ENCODE peak calls at places on chromosomes 1 and 21, in eight cellular contexts. N is breast epithelium, C is stomach, U is cardiac muscle cell, R is thoracic aorta, W is mammary epithelial cell, T is IMR-90, Z is suprapubic skin. O is an unnamed sample. For H3K36me3, the result is how much of the 10 kb centered on the place peaks cover.

GRCh38 chr1:231800071-231800470 is 173.5 kb downstream of the DISC1 start:
- DNase-seq in N (no peak), Z (no peak), W (peak), T (no peak), C (no peak), R (no peak), U (peak), O (no peak)

GRCh38 chr1:147545133-147545532 is 3.8 kb downstream of the BCL9 start:
- DNase-seq in W (peak), Z (no peak), U (peak), R (no peak), C (peak), T (peak), N (no peak), O (no peak)

GRCh38 chr21:38645282-38645681 is 147.0 kb upstream of the ERG start:
- DNase-seq in W (peak), C (no peak), T (peak), U (peak), R (no peak), N (no peak), Z (no peak), O (no peak)

GRCh38 chr1:63920154-63921117 is 146.6 kb downstream of the ROR1 start:
- DNase-seq in W (peak), C (no peak), N (no peak), U (peak), R (no peak), T (peak), Z (no peak), O (no peak)

GRCh38 chr1:186629341-186629740 is 50.9 kb downstream of the PTGS2 start:
- DNase-seq in T (no peak), W (no peak), U (no peak), C (no peak), Z (no peak), R (no peak), N (no peak), O (no peak)

GRCh38 chr1:94801919-94802546 is 18.1 kb upstream of the SLC44A3 start:
- DNase-seq in Z (peak), N (no peak), C (no peak), W (peak), T (peak), R (no peak), U (peak), O (peak)

GRCh38 chr1:112247971-112248370 is 148.0 kb upstream of the CTTNBP2NL start:
- DNase-seq in R (no peak), C (no peak), N (no peak), W (no peak), T (no peak), U (no peak), Z (no peak), O (no peak)

GRCh38 chr1:172208635-172209034 is 211.8 kb upstream of the C1orf105 start:
- DNase-seq in C (no peak), T (no peak), Z (no peak), W (no peak), R (no peak), N (no peak), U (no peak), O (no peak)

GRCh38 chr1:205936316-205936715 is 6.9 kb downstream of the SLC26A9 start:
- DNase-seq in R (no peak), C (no peak), N (no peak), T (no peak), W (no peak), Z (no peak), U (peak), O (no peak)

GRCh38 chr1:217109928-217110327 is 386.7 kb upstream of the ESRRG start:
- DNase-seq in T (no peak), R (no peak), N (no peak), W (no peak), U (no peak), Z (no peak), C (no peak), O (no peak)

GRCh38 chr1:47031059-47031458 is 7.6 kb downstream of the CYP4X1 start:
- DNase-seq in U (peak), T (no peak), W (peak), R (no peak), Z (no peak), C (peak), N (no peak), O (no peak)

GRCh38 chr1:186212574-186213224 is 162.4 kb downstream of the TPR start:
- DNase-seq in W (peak), U (peak), T (peak), R (no peak), C (no peak), N (no peak), Z (no peak), O (peak)

GRCh38 chr1:204384636-204385354 is 25.1 kb upstream of the PLEKHA6 start:
- DNase-seq in W (peak), R (no peak), U (peak), Z (no peak), N (no peak), T (peak), C (peak), O (peak)

GRCh38 chr21:45302082-45303061 is 14.7 kb upstream of the POFUT2 start:
- DNase-seq in Z (peak), N (no peak), T (no peak), C (peak), R (no peak), W (no peak), U (peak), O (peak)

GRCh38 chr1:157073944-157074685 is 25.5 kb downstream of the ETV3L start:
- DNase-seq in R (no peak), T (peak), W (peak), C (peak), N (peak), U (peak), Z (no peak), O (peak)

GRCh38 chr1:111948209-111949131 is 41.0 kb downstream of the KCND3 start:
- DNase-seq in T (no peak), C (no peak), U (peak), R (no peak), Z (no peak), W (peak), N (no peak), O (peak)

GRCh38 chr21:29671728-29672127 is 268.1 kb downstream of the GRIK1 start:
- DNase-seq in U (no peak), Z (no peak), N (no peak), T (no peak), W (no peak), C (no peak), R (no peak), O (no peak)

GRCh38 chr1:59046730-59047157 is 250.2 kb upstream of the FGGY start:
- DNase-seq in C (peak), W (no peak), U (no peak), Z (no peak), T (peak), R (no peak), N (no peak), O (no peak)
- H3K4me3 ChIP-seq in C (no peak), W (no peak), U (no peak), Z (no peak), T (no peak), R (no peak), N (no peak), O (no peak)

DNA sequence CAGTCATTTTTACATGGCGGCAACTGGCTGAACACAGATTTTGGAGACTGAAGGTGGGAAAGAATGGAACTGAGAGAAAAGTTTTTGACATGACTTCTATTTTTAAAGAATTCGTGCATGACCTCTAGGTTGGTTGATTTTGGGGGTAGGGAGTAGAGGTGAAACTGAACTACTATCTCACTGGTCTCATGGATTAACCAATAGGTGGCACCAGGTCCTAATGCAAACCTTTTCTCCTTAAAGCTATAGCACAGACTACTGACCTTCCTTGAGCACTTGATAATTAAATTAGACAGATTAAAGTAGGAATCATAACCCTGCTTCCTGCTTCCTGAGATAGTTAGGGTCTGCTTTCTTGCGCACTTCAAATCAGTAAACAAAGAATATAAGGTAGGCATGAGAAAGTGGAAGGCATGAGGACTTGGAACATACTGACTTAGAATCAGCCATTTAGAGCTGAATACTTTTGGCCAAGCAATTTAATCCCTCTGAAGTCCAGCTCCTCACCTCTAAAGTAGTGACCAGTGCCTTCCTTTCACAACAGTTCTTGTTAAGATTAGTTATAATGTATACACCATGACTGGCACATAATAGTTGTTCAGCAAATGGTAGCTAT is 206.0 kb downstream of the CENPF start:
- DNase-seq in C (no peak), R (no peak), T (peak), Z (no peak), W (peak), U (peak), N (no peak), O (no peak)
- TF ChIP-seq CTCF in C (no peak), R (no peak), T (peak), Z (no peak), W (peak), U (peak), N (no peak), O (peak)

DNA sequence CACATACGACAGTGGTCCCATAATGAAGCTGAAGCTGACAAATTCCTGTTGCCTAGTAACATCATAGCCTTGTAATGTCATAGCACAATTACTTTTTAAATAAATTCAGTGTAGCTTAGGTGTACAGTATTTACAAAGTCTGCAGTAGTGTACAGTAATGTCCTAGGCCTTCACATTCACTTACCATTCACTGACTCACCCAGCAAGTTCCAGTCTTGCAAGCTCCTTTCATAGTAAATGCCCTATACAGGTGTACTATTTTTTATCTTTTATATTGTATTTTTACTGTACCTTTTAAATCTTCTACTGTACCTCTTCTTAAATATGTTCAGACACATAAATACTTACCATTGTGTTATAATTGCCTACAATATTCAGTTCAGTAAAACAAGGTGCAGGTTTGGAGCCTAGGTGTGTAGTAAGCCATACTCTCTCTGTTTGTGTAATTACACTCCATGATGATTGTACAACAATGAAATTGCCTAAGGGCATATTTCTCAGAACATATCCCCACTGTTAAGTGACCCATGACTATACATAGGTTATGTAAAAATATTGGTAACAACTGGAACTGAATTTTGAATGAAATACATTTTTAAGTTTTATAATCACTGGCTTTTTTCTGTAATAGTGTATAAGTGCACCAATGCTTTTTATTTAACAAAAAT is 33.5 kb upstream of the ADAM30 start:
- DNase-seq in W (peak), R (no peak), N (no peak), U (no peak), Z (no peak), C (no peak), T (peak), O (no peak)
- H3K36me3 ChIP-seq in W (under half), R (half or more), N (under half), U (under half), Z (half or more), C (half or more), T (under half), O (under half)

DNA sequence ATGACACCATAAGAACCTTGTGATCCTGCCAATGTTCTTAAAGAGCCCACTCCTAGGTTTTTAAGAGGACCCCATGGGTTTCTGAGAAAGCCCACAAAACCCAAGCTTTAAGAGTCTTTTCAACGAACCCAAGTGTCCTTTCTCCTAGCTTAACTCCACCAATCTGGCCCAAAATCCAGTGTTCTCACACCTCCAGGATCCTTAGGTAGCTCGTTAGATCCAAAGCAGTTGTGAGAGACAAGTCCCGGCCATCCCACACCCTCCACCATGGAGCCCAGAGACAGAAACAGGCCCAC is 1.7 kb downstream of the DENND4B start:
- DNase-seq in Z (no peak), W (no peak), U (no peak), T (no peak), N (no peak), C (no peak), R (no peak), O (no peak)
- H3K4me3 ChIP-seq in Z (peak), W (no peak), U (peak), T (no peak), N (peak), C (peak), R (peak), O (no peak)

GRCh38 chr1:29658688-29659087 is 422.4 kb downstream of the PTPRU start:
- DNase-seq in Z (no peak), C (no peak), N (no peak), U (no peak), T (no peak), W (no peak), R (no peak), O (no peak)

GRCh38 chr1:29657816-29658215 is 421.5 kb downstream of the PTPRU start:
- DNase-seq in T (no peak), N (no peak), W (no peak), R (no peak), U (no peak), C (no peak), Z (no peak), O (no peak)

GRCh38 chr1:29655145-29655544 is 418.8 kb downstream of the PTPRU start:
- DNase-seq in C (peak), T (no peak), R (no peak), Z (no peak), N (no peak), U (no peak), W (no peak), O (no peak)

GRCh38 chr1:29653886-29654450 is 417.6 kb downstream of the PTPRU start:
- DNase-seq in U (no peak), W (no peak), R (no peak), N (no peak), Z (no peak), C (no peak), T (no peak), O (no peak)

GRCh38 chr1:29655945-29656866 is 419.9 kb downstream of the PTPRU start:
- DNase-seq in N (no peak), R (no peak), C (no peak), Z (no peak), W (no peak), U (peak), T (peak), O (peak)
- TF ChIP-seq CTCF in N (no peak), R (no peak), C (no peak), Z (no peak), W (peak), U (peak), T (peak), O (peak)

GRCh38 chr1:66374561-66375111 is 159.3 kb upstream of the SGIP1 start:
- DNase-seq in U (peak), Z (no peak), R (no peak), N (no peak), T (peak), W (peak), C (no peak), O (no peak)
- H3K36me3 ChIP-seq in U (under half), Z (under half), R (under half), N (under half), T (under half), W (under half), C (under half), O (under half)

DNA sequence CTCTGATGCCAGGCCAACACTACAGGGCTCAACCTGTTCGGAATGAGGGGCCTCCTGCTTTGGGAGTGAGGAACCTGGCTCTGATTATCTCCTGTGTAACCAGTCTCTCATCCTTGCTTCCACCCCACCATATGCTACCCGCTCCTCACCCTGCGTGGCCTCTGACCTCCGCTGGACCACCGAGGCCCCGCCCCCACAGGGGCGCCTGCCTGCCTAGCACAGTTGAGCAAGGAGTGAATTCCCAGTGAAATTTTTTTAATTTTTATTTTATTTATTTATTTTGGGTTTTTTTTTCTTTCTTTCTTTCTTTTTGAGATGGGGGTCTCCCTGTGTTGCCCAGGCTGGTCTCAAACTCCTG is 1.9 kb upstream of the GNB1 start:
- DNase-seq in T (no peak), W (no peak), U (no peak), R (no peak), C (no peak), N (no peak), Z (no peak), O (no peak)
- H3K4me3 ChIP-seq in T (no peak), W (no peak), U (no peak), R (peak), C (peak), N (no peak), Z (peak), O (no peak)

GRCh38 chr21:37079211-37079824 is 6.3 kb downstream of the TTC3 start:
- DNase-seq in R (no peak), C (no peak), U (no peak), N (no peak), Z (no peak), W (no peak), T (no peak), O (no peak)
- TF ChIP-seq CTCF in R (no peak), C (peak), U (peak), N (no peak), Z (no peak), W (peak), T (no peak), O (peak)

GRCh38 chr1:5881526-5882222 is 110.6 kb downstream of the NPHP4 start:
- DNase-seq in W (no peak), U (no peak), N (no peak), R (no peak), Z (no peak), C (no peak), T (no peak), O (no peak)

GRCh38 chr1:5882367-5883128 is 109.7 kb downstream of the NPHP4 start:
- DNase-seq in N (no peak), R (no peak), T (no peak), C (no peak), U (no peak), Z (no peak), W (no peak), O (no peak)

GRCh38 chr1:5879421-5879820 is 112.8 kb downstream of the NPHP4 start:
- DNase-seq in N (no peak), U (no peak), C (no peak), Z (no peak), T (no peak), R (no peak), W (no peak), O (no peak)

GRCh38 chr1:5878938-5879337 is 113.3 kb downstream of the NPHP4 start:
- DNase-seq in U (no peak), N (no peak), C (no peak), Z (no peak), R (no peak), T (no peak), W (no peak), O (no peak)

DNA sequence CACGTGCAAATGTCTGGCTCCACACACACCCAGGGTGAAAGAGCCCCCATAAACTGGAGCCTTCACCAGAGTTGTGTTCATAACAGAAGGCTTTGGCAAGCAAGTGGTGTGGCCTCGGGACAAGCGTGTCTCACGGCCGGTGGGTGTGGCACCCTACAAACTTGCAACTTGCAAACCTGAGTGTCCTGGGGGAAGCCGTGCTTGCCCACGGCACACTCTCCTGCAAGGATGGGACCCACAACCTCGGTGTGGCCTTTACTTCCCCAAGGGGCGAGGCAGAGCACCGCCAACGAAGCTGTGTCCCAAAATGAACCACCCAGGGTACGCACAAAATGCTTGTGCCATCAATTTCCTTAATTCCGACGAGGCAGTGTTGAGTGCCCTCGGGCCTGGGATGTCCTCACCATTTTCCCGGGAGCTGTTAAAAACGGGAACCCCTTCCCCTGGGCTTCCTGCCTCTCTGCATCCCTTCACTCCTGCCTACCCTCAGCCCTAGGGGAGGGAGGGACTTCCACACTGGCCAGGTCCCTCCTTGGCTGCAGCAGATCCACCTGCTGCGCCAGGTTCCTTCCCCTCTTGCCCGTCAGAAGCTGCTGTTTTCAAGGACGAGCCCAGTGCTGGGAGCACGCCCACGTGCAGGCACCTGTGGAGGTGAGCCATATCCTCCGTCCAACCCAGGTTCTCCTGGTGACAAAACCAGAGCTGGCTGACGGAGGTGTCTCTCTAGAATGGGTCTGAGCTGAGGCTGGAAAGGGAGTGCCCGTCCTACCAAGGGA is 111.4 kb downstream of the NPHP4 start:
- DNase-seq in T (no peak), C (no peak), W (no peak), Z (no peak), U (no peak), R (no peak), N (no peak), O (no peak)
- H3K36me3 ChIP-seq in T (under half), C (half or more), W (under half), Z (half or more), U (under half), R (under half), N (under half), O (under half)

O was measured in BE2C.